ENCODE peak calls at places on chromosomes 11 and 22, in four cellular contexts. One of them, this sample, is unnamed.

GRCh38 chr11:112971200-112971599 is 10.0 kb downstream of the NCAM1 start:
- DNase-seq in prostate gland: no peak
- DNase-seq in transverse colon: no peak
- DNase-seq in vagina: no peak
- DNase-seq in this sample: no peak

GRCh38 chr11:58616594-58616993 is 5.9 kb upstream of the CNTF start:
- DNase-seq in prostate gland: no peak
- DNase-seq in transverse colon: no peak
- DNase-seq in vagina: no peak
- DNase-seq in this sample: no peak

GRCh38 chr22:32476286-32476685 is 1.7 kb downstream of the FBXO7 start:
- DNase-seq in prostate gland: no peak
- DNase-seq in transverse colon: no peak
- DNase-seq in vagina: no peak
- DNase-seq in this sample: no peak

GRCh38 chr11:130220311-130221030 is 60.9 kb downstream of the ST14 start:
- DNase-seq in prostate gland: no peak
- DNase-seq in transverse colon: no peak
- DNase-seq in vagina: no peak
- DNase-seq in this sample: no peak

GRCh38 chr11:27512238-27512637 is 5.7 kb upstream of the LIN7C start:
- DNase-seq in prostate gland: no peak
- DNase-seq in transverse colon: no peak
- DNase-seq in vagina: no peak
- DNase-seq in this sample: no peak

GRCh38 chr11:79438631-79439429 is 2.0 kb downstream of the TENM4 start:
- DNase-seq in prostate gland: no peak
- DNase-seq in transverse colon: peak; percentile 18
- DNase-seq in vagina: no peak
- DNase-seq in this sample: peak; percentile 23

GRCh38 chr11:59899532-59899931 is 20.9 kb downstream of the OOSP3 start:
- DNase-seq in prostate gland: no peak
- DNase-seq in transverse colon: no peak
- DNase-seq in vagina: no peak
- DNase-seq in this sample: no peak

GRCh38 chr22:45125198-45125597 is 38.5 kb upstream of the NUP50 start:
- DNase-seq in prostate gland: no peak
- DNase-seq in transverse colon: no peak
- DNase-seq in vagina: no peak
- DNase-seq in this sample: no peak

GRCh38 chr11:95790933-95791247 is 592 bp downstream of the CEP57 start:
- DNase-seq in prostate gland: peak; percentile 64
- DNase-seq in transverse colon: peak; percentile 72
- DNase-seq in vagina: peak; percentile 91
- DNase-seq in this sample: no peak

GRCh38 chr11:130315354-130315970 is 745 bp upstream of the ZBTB44 start:
- DNase-seq in prostate gland: peak; percentile 14
- DNase-seq in transverse colon: peak; percentile 50
- DNase-seq in vagina: no peak
- DNase-seq in this sample: peak; percentile 52

GRCh38 chr11:2139118-2139490 is at the start of gene IGF2:
- DNase-seq in prostate gland: no peak
- DNase-seq in transverse colon: no peak
- DNase-seq in vagina: no peak
- DNase-seq in this sample: no peak

GRCh38 chr22:39246217-39246616 is 1.4 kb upstream of the PDGFB start:
- DNase-seq in prostate gland: no peak
- DNase-seq in transverse colon: no peak
- DNase-seq in vagina: no peak
- DNase-seq in this sample: no peak

GRCh38 chr22:39245130-39246039 is 603 bp upstream of the PDGFB start:
- DNase-seq in prostate gland: no peak
- DNase-seq in transverse colon: no peak
- DNase-seq in vagina: no peak
- DNase-seq in this sample: no peak

GRCh38 chr22:39243443-39244072 is 1.2 kb downstream of the PDGFB start:
- DNase-seq in prostate gland: peak; percentile 32
- DNase-seq in transverse colon: no peak
- DNase-seq in vagina: no peak
- DNase-seq in this sample: no peak

GRCh38 chr22:39244073-39244495 is 698 bp downstream of the PDGFB start:
- DNase-seq in prostate gland: peak; percentile 13
- DNase-seq in transverse colon: no peak
- DNase-seq in vagina: no peak
- DNase-seq in this sample: no peak

GRCh38 chr22:39244496-39245129 is at the start of gene PDGFB:
- DNase-seq in prostate gland: peak; percentile 39
- DNase-seq in transverse colon: peak; percentile 41
- DNase-seq in vagina: no peak
- DNase-seq in this sample: no peak
- TF ChIP-seq POLR2A in prostate gland: peak; percentile 51
- TF ChIP-seq POLR2A in transverse colon: peak; percentile 66
- TF ChIP-seq POLR2A in vagina: no peak
- TF ChIP-seq POLR2A in this sample: no peak

DNA sequence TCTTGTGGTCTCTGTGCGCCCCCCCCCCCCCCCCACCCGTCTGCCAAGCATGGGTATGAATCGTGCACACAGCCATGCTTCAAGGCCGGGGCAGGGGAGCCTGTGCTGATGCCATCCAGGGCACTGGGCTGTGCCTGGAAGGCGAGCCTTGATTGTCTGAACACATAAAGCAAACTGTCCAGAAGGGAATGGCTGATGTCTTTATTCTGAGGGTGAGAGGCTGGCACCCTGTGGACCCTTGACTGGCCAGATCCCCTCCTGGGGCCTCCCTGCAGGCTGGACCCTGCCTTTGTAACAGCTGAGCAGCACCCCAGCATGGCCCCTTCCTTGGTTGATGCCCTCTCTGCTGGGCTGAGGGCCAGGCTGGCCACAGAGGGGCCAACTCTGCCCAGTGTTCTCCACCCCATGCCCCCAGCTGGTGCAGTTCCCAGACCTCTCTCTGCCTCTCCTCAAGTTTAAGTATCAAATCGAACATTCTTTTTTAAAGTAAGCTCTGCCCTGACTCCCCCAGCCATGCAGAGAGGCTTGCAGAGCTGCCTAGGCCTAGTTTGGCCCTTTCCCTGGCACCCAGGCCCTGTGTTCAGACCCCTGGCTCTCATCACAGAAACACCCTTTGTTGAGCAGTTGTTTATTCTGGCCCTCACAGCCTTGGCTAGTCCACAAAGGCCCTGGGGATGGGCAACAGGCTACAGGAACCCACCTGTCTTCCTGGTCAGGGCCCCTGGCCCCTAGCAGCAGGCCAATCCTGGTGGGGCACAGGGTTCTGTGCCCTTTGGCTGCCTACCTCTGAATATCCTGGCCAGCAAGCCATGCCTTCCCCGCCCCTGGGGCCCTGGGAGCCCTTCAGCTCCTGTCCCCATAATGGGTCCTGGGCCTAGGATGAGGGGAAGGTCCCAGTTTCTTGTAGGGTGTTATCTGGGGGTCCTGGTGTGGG is 3.9 kb upstream of the RANBP1 start:
- DNase-seq in prostate gland: no peak
- DNase-seq in transverse colon: no peak
- DNase-seq in vagina: no peak
- DNase-seq in this sample: no peak
- TF ChIP-seq POLR2AphosphoS5 in prostate gland: no peak
- TF ChIP-seq POLR2AphosphoS5 in transverse colon: no peak
- TF ChIP-seq POLR2AphosphoS5 in vagina: no peak
- TF ChIP-seq POLR2AphosphoS5 in this sample: peak; percentile 23

GRCh38 chr11:65868076-65868667 is 4.4 kb downstream of the EFEMP2 start:
- DNase-seq in prostate gland: no peak
- DNase-seq in transverse colon: no peak
- DNase-seq in vagina: no peak
- DNase-seq in this sample: no peak
- TF ChIP-seq POLR2A in prostate gland: no peak
- TF ChIP-seq POLR2A in transverse colon: no peak
- TF ChIP-seq POLR2A in vagina: no peak
- TF ChIP-seq POLR2A in this sample: peak; percentile 40

DNA sequence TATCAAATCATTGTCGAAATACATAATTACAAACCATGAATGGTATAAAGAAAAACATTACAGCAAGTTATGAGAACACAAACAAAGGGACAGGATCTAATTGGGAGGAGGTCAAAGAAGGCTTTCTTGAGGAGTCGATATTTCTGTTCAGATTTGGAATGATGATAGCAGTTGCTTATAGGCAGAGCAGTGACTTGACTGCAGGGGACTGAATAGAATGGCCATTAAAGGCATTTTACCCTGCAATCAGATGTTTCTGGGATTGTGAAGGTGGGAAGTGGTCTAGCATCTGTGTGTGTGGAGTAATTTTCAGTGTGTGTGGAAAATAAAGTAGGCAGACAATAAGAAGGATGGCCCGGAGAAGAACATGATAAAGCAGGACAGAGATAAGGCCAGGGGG is 41.0 kb downstream of the BLID start:
- DNase-seq in prostate gland: no peak
- DNase-seq in transverse colon: no peak
- DNase-seq in vagina: no peak
- DNase-seq in this sample: no peak
- TF ChIP-seq POLR2AphosphoS5 in prostate gland: no peak
- TF ChIP-seq POLR2AphosphoS5 in transverse colon: no peak
- TF ChIP-seq POLR2AphosphoS5 in vagina: no peak
- TF ChIP-seq POLR2AphosphoS5 in this sample: no peak

This sample was measured in GM12892.